ENCODE peak calls at places on chromosomes 6 and 20, in eight cellular contexts. E is body of pancreas; U is CD8-positive, alpha-beta memory T cell; X is SJCRH30; R is ovary; M is GM23248; A is Peyer's patch; H is PC-3. T is an unnamed sample.

GRCh38 chr6:37623666-37624065 is 74.0 kb downstream of the MDGA1 start:
- DNase-seq in E (no peak), U (no peak), X (no peak), R (no peak), M (peak; percentile 60), A (no peak), H (no peak), T (no peak)

GRCh38 chr6:11092654-11093053 is 980 bp upstream of the SMIM13 start:
- DNase-seq in E (no peak), U (no peak), X (no peak), R (no peak), M (no peak), A (no peak), H (no peak), T (no peak)

GRCh38 chr6:26016326-26017275 is 54.0 kb downstream of the TRIM38 start:
- DNase-seq in E (no peak), U (no peak), X (no peak), R (peak; percentile 55), M (peak; percentile 55), A (no peak), H (no peak), T (no peak)

GRCh38 chr20:967796-968742 is 34.0 kb downstream of the RSPO4 start:
- DNase-seq in E (no peak), U (no peak), X (peak; percentile 40), R (no peak), M (peak; percentile 31), A (no peak), H (peak; percentile 33), T (no peak)

GRCh38 chr20:35252037-35252461 is 25.6 kb downstream of the MMP24 start:
- DNase-seq in E (no peak), U (peak; percentile 44), X (no peak), R (no peak), M (no peak), A (no peak), H (no peak), T (no peak)

GRCh38 chr6:52663120-52663934 is 7.6 kb upstream of the TMEM14A start:
- DNase-seq in E (peak; percentile 62), U (peak; percentile 40), X (peak; percentile 83), R (peak; percentile 64), M (peak; percentile 80), A (no peak), H (peak; percentile 77), T (peak; percentile 69)

GRCh38 chr6:3559561-3559960 is 102.7 kb upstream of the SLC22A23 start:
- DNase-seq in E (no peak), U (no peak), X (no peak), R (no peak), M (no peak), A (no peak), H (no peak), T (no peak)

GRCh38 chr6:120137492-120137891 is 787.9 kb upstream of the MAN1A1 start:
- DNase-seq in E (no peak), U (no peak), X (no peak), R (no peak), M (no peak), A (no peak), H (no peak), T (no peak)

GRCh38 chr6:13425270-13425905 is 62.0 kb downstream of the GFOD1 start:
- DNase-seq in E (no peak), U (no peak), X (no peak), R (no peak), M (no peak), A (no peak), H (no peak), T (no peak)

GRCh38 chr6:36387440-36388303 is at the start of gene ETV7:
- DNase-seq in E (peak; percentile 37), U (peak; percentile 7), X (no peak), R (peak; percentile 53), M (peak; percentile 70), A (peak; percentile 84), H (peak; percentile 20), T (peak; percentile 36)

GRCh38 chr6:167742719-167743303 is 83.9 kb upstream of the AFDN start:
- DNase-seq in E (no peak), U (no peak), X (no peak), R (no peak), M (no peak), A (no peak), H (peak; percentile 7), T (no peak)

GRCh38 chr6:141829996-141830395 is 302.7 kb upstream of the GJE1 start:
- DNase-seq in E (no peak), U (no peak), X (no peak), R (no peak), M (no peak), A (no peak), H (no peak), T (no peak)

GRCh38 chr20:4820833-4821518 is 99.3 kb downstream of the PRND start:
- DNase-seq in E (no peak), U (no peak), X (no peak), R (peak; percentile 57), M (peak; percentile 97), A (no peak), H (peak; percentile 81), T (no peak)

GRCh38 chr6:29811377-29811776 is 16.2 kb upstream of the HLA-G start:
- DNase-seq in E (no peak), U (no peak), X (no peak), R (no peak), M (no peak), A (no peak), H (no peak), T (no peak)

GRCh38 chr20:32028647-32029372 is 18.6 kb downstream of the CCM2L start:
- DNase-seq in E (no peak), U (no peak), X (peak; percentile 84), R (no peak), M (no peak), A (no peak), H (no peak), T (no peak)

GRCh38 chr6:146697921-146698320 is 99.1 kb downstream of the ADGB start:
- DNase-seq in E (no peak), U (no peak), X (no peak), R (no peak), M (no peak), A (no peak), H (no peak), T (no peak)

GRCh38 chr6:134339216-134339615 is 21.3 kb upstream of the SGK1 start:
- DNase-seq in E (no peak), U (no peak), X (no peak), R (no peak), M (no peak), A (no peak), H (no peak), T (no peak)

GRCh38 chr6:166498661-166499349 is 87.7 kb downstream of the RAMACL start:
- DNase-seq in E (no peak), U (no peak), X (no peak), R (no peak), M (no peak), A (no peak), H (no peak), T (no peak)

GRCh38 chr20:58130574-58130973 is 97.9 kb downstream of the ANKRD60 start:
- DNase-seq in E (no peak), U (no peak), X (peak; percentile 92), R (no peak), M (no peak), A (no peak), H (no peak), T (no peak)

GRCh38 chr6:155444952-155445903 is 10.4 kb downstream of the NOX3 start:
- DNase-seq in E (no peak), U (no peak), X (no peak), R (no peak), M (no peak), A (no peak), H (no peak), T (no peak)

GRCh38 chr6:51490101-51490500 is 597.3 kb downstream of the PKHD1 start:
- DNase-seq in E (no peak), U (no peak), X (no peak), R (no peak), M (no peak), A (no peak), H (peak; percentile 69), T (no peak)

DNA sequence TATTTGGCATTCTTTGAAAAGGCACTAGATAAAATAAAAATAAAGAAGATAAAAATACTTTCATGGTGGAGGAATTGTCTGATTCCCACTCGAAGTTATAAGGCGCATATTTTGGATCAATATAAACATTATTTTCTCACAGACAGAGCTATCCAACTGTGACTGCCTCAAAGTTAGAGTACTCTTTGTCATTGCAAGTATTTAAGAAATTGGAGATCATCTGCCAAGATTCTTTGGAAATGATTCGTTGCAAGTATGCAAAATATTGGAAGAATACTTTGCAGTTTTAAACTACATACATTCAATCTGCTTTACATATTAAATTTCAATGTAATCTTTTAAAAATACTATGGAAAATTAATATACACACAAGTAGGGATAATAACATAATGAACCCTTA is 10.9 kb upstream of the EEF1E1 start:
- DNase-seq in E (no peak), U (no peak), X (no peak), R (no peak), M (peak; percentile 61), A (no peak), H (no peak), T (no peak)
- H3K27ac ChIP-seq in E (no peak overlapping the region), U (no peak overlapping the region), X (no peak overlapping the region), R (no peak overlapping the region), M (peak overlapping the region; percentile 22), A (no peak overlapping the region), H (no peak overlapping the region), T (no peak overlapping the region)

GRCh38 chr6:118810420-118811027 is 83.4 kb upstream of the ASF1A start:
- DNase-seq in E (no peak), U (peak; percentile 63), X (no peak), R (no peak), M (no peak), A (no peak), H (no peak), T (no peak)
- H3K27ac ChIP-seq in E (no peak overlapping the region), U (peak overlapping the region; percentile 57), X (no peak overlapping the region), R (no peak overlapping the region), M (no peak overlapping the region), A (peak overlapping the region; percentile 25), H (no peak overlapping the region), T (no peak overlapping the region)

DNA sequence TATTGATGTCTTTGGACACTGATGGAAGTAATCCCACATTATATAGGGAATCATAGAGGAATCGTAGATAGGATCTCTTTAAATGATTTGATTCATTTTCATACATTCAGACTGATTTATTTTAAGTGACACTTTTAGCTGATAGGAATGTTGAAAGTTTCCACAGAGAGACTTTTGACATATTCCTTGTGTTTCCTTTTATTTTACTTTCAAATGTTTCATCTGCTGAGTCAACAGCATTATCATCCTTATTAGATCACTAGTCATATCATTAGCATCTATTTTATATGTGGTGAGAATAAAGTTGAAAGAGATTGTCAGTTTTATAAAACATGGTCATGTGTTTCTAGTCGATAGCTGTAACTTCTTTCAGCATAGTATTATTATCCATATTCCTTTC is 13.4 kb downstream of the DCBLD1 start:
- DNase-seq in E (no peak), U (no peak), X (no peak), R (no peak), M (peak; percentile 65), A (no peak), H (peak; percentile 35), T (no peak)
- H3K27ac ChIP-seq in E (no peak overlapping the region), U (no peak overlapping the region), X (no peak overlapping the region), R (no peak overlapping the region), M (peak overlapping the region; percentile 93), A (no peak overlapping the region), H (peak overlapping the region; percentile 63), T (no peak overlapping the region)

DNA sequence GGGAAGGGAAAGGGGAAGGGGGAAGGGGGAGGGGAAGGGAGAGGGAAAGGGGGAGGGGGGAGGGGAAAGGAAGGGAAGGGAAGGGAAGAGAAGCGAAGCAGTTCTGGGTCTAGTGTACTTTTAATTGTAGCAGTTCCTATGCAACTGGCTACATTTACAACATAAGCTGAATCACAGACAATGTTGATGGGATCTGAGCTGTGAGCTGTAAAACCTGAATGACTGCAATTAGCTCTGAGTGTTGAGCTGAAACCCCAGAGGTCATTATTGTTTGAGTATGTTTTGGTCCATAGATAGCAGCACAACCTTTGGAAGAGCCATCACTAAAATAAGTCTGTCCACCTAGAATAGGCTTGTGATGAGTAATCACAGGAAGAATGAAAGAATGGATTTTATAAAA is 7.2 kb upstream of the ABHD12 start:
- DNase-seq in E (no peak), U (no peak), X (no peak), R (no peak), M (peak; percentile 36), A (no peak), H (peak; percentile 85), T (no peak)
- H3K27ac ChIP-seq in E (no peak overlapping the region), U (no peak overlapping the region), X (no peak overlapping the region), R (no peak overlapping the region), M (peak overlapping the region; percentile 3), A (peak overlapping the region; percentile 77), H (peak overlapping the region; percentile 25), T (no peak overlapping the region)